ENCODE peak calls at places on chromosomes 13 and 19, in nine cellular contexts. One of them, this sample, is unnamed.
A peak's percentile ranks its signal among the peaks of the same experiment; 100 is the strongest.

GRCh38 chr13:27496006-27496405 is 45.6 kb upstream of the MTIF3 start:
- DNase-seq in effector CD4-positive, alpha-beta T cell: no peak
- DNase-seq in naive thymus-derived CD8-positive, alpha-beta T cell: no peak
- DNase-seq in occipital lobe: no peak
- DNase-seq in cardiac fibroblast: no peak
- DNase-seq in RWPE1: no peak
- DNase-seq in activated CD4-positive, alpha-beta T cell treated with anti-CD3 and anti-CD28 coated beads for 4 hours: no peak
- DNase-seq in fibroblast of mammary gland: no peak
- DNase-seq in T-helper 17 cell: no peak
- DNase-seq in this sample: no peak

GRCh38 chr13:96984061-96984508 is 10.2 kb downstream of the OXGR1 start:
- DNase-seq in cardiac fibroblast: no peak
- DNase-seq in activated CD4-positive, alpha-beta T cell treated with anti-CD3 and anti-CD28 coated beads for 4 hours: no peak
- DNase-seq in effector CD4-positive, alpha-beta T cell: no peak
- DNase-seq in RWPE1: peak; percentile 24
- DNase-seq in occipital lobe: no peak
- DNase-seq in fibroblast of mammary gland: peak; percentile 12
- DNase-seq in naive thymus-derived CD8-positive, alpha-beta T cell: no peak
- DNase-seq in T-helper 17 cell: no peak
- DNase-seq in this sample: no peak

GRCh38 chr19:1509589-1510441 is 3.0 kb downstream of the ADAMTSL5 start:
- DNase-seq in naive thymus-derived CD8-positive, alpha-beta T cell: no peak
- DNase-seq in RWPE1: no peak
- DNase-seq in activated CD4-positive, alpha-beta T cell treated with anti-CD3 and anti-CD28 coated beads for 4 hours: no peak
- DNase-seq in effector CD4-positive, alpha-beta T cell: no peak
- DNase-seq in occipital lobe: no peak
- DNase-seq in cardiac fibroblast: no peak
- DNase-seq in T-helper 17 cell: no peak
- DNase-seq in fibroblast of mammary gland: no peak
- DNase-seq in this sample: no peak

GRCh38 chr13:21402586-21403307 is 56.4 kb downstream of the ZDHHC20 start:
- DNase-seq in occipital lobe: no peak
- DNase-seq in activated CD4-positive, alpha-beta T cell treated with anti-CD3 and anti-CD28 coated beads for 4 hours: peak; percentile 4
- DNase-seq in RWPE1: peak; percentile 17
- DNase-seq in T-helper 17 cell: no peak
- DNase-seq in naive thymus-derived CD8-positive, alpha-beta T cell: no peak
- DNase-seq in fibroblast of mammary gland: peak; percentile 73
- DNase-seq in effector CD4-positive, alpha-beta T cell: no peak
- DNase-seq in cardiac fibroblast: peak; percentile 12
- DNase-seq in this sample: peak; percentile 70

GRCh38 chr13:51971520-51972426 is 39.5 kb downstream of the ATP7B start:
- DNase-seq in RWPE1: no peak
- DNase-seq in fibroblast of mammary gland: no peak
- DNase-seq in activated CD4-positive, alpha-beta T cell treated with anti-CD3 and anti-CD28 coated beads for 4 hours: no peak
- DNase-seq in naive thymus-derived CD8-positive, alpha-beta T cell: no peak
- DNase-seq in cardiac fibroblast: no peak
- DNase-seq in effector CD4-positive, alpha-beta T cell: no peak
- DNase-seq in T-helper 17 cell: no peak
- DNase-seq in occipital lobe: no peak
- DNase-seq in this sample: no peak

GRCh38 chr19:21474671-21475181 is 30.7 kb upstream of the ZNF429 start:
- DNase-seq in T-helper 17 cell: peak; percentile 72
- DNase-seq in activated CD4-positive, alpha-beta T cell treated with anti-CD3 and anti-CD28 coated beads for 4 hours: peak; percentile 61
- DNase-seq in fibroblast of mammary gland: peak; percentile 33
- DNase-seq in RWPE1: peak; percentile 82
- DNase-seq in cardiac fibroblast: peak; percentile 48
- DNase-seq in naive thymus-derived CD8-positive, alpha-beta T cell: peak; percentile 74
- DNase-seq in effector CD4-positive, alpha-beta T cell: peak; percentile 65
- DNase-seq in occipital lobe: peak; percentile 64
- DNase-seq in this sample: peak; percentile 83

GRCh38 chr19:31113250-31113685 is 236.0 kb downstream of the TSHZ3 start:
- DNase-seq in cardiac fibroblast: no peak
- DNase-seq in naive thymus-derived CD8-positive, alpha-beta T cell: no peak
- DNase-seq in effector CD4-positive, alpha-beta T cell: no peak
- DNase-seq in T-helper 17 cell: no peak
- DNase-seq in RWPE1: no peak
- DNase-seq in activated CD4-positive, alpha-beta T cell treated with anti-CD3 and anti-CD28 coated beads for 4 hours: no peak
- DNase-seq in fibroblast of mammary gland: no peak
- DNase-seq in occipital lobe: no peak
- DNase-seq in this sample: peak; percentile 27

GRCh38 chr19:7415163-7415856 is 66.6 kb downstream of the ARHGEF18 start:
- DNase-seq in effector CD4-positive, alpha-beta T cell: no peak
- DNase-seq in activated CD4-positive, alpha-beta T cell treated with anti-CD3 and anti-CD28 coated beads for 4 hours: no peak
- DNase-seq in occipital lobe: no peak
- DNase-seq in RWPE1: no peak
- DNase-seq in cardiac fibroblast: peak; percentile 43
- DNase-seq in T-helper 17 cell: no peak
- DNase-seq in naive thymus-derived CD8-positive, alpha-beta T cell: no peak
- DNase-seq in fibroblast of mammary gland: peak; percentile 68
- DNase-seq in this sample: peak; percentile 84

GRCh38 chr13:96273196-96273595 is 183.3 kb downstream of the HS6ST3 start:
- DNase-seq in fibroblast of mammary gland: no peak
- DNase-seq in activated CD4-positive, alpha-beta T cell treated with anti-CD3 and anti-CD28 coated beads for 4 hours: no peak
- DNase-seq in RWPE1: no peak
- DNase-seq in T-helper 17 cell: no peak
- DNase-seq in naive thymus-derived CD8-positive, alpha-beta T cell: no peak
- DNase-seq in effector CD4-positive, alpha-beta T cell: no peak
- DNase-seq in cardiac fibroblast: no peak
- DNase-seq in occipital lobe: no peak
- DNase-seq in this sample: no peak

GRCh38 chr13:44402902-44403719 is 29.5 kb downstream of the SERP2 start:
- DNase-seq in fibroblast of mammary gland: no peak
- DNase-seq in activated CD4-positive, alpha-beta T cell treated with anti-CD3 and anti-CD28 coated beads for 4 hours: no peak
- DNase-seq in naive thymus-derived CD8-positive, alpha-beta T cell: no peak
- DNase-seq in cardiac fibroblast: no peak
- DNase-seq in occipital lobe: no peak
- DNase-seq in RWPE1: no peak
- DNase-seq in effector CD4-positive, alpha-beta T cell: no peak
- DNase-seq in T-helper 17 cell: no peak
- DNase-seq in this sample: no peak

GRCh38 chr19:54129617-54129996 is 8.0 kb upstream of the CNOT3 start:
- DNase-seq in effector CD4-positive, alpha-beta T cell: no peak
- DNase-seq in T-helper 17 cell: no peak
- DNase-seq in RWPE1: no peak
- DNase-seq in activated CD4-positive, alpha-beta T cell treated with anti-CD3 and anti-CD28 coated beads for 4 hours: no peak
- DNase-seq in occipital lobe: no peak
- DNase-seq in fibroblast of mammary gland: no peak
- DNase-seq in cardiac fibroblast: no peak
- DNase-seq in naive thymus-derived CD8-positive, alpha-beta T cell: no peak
- DNase-seq in this sample: no peak

GRCh38 chr19:41223431-41224234 is 4.6 kb downstream of the AXL start:
- DNase-seq in T-helper 17 cell: no peak
- DNase-seq in naive thymus-derived CD8-positive, alpha-beta T cell: no peak
- DNase-seq in occipital lobe: no peak
- DNase-seq in RWPE1: peak; percentile 67
- DNase-seq in fibroblast of mammary gland: peak; percentile 89
- DNase-seq in activated CD4-positive, alpha-beta T cell treated with anti-CD3 and anti-CD28 coated beads for 4 hours: no peak
- DNase-seq in cardiac fibroblast: peak; percentile 58
- DNase-seq in effector CD4-positive, alpha-beta T cell: no peak
- DNase-seq in this sample: peak; percentile 79

GRCh38 chr13:51270606-51271005 is 48.4 kb downstream of the FAM124A start:
- DNase-seq in naive thymus-derived CD8-positive, alpha-beta T cell: no peak
- DNase-seq in effector CD4-positive, alpha-beta T cell: no peak
- DNase-seq in T-helper 17 cell: no peak
- DNase-seq in activated CD4-positive, alpha-beta T cell treated with anti-CD3 and anti-CD28 coated beads for 4 hours: no peak
- DNase-seq in occipital lobe: no peak
- DNase-seq in cardiac fibroblast: no peak
- DNase-seq in RWPE1: no peak
- DNase-seq in fibroblast of mammary gland: no peak
- DNase-seq in this sample: peak; percentile 28

GRCh38 chr19:5559804-5560133 is 8.0 kb downstream of the TINCR start:
- DNase-seq in fibroblast of mammary gland: no peak
- DNase-seq in activated CD4-positive, alpha-beta T cell treated with anti-CD3 and anti-CD28 coated beads for 4 hours: no peak
- DNase-seq in T-helper 17 cell: no peak
- DNase-seq in cardiac fibroblast: no peak
- DNase-seq in naive thymus-derived CD8-positive, alpha-beta T cell: no peak
- DNase-seq in RWPE1: no peak
- DNase-seq in occipital lobe: no peak
- DNase-seq in effector CD4-positive, alpha-beta T cell: no peak
- DNase-seq in this sample: no peak